ENCODE peak calls at places on chromosome 16, in seven cellular contexts. One of them, this sample, is unnamed. For H3K4me1, the result is how much of the 10 kb centered on the place peaks cover.

GRCh38 chr16:4517812-4518211 is 20.8 kb downstream of the CDIP1 start:
- DNase-seq in body of pancreas: peak
- DNase-seq in pancreas: no peak
- DNase-seq in testis: no peak
- DNase-seq in A549: peak
- DNase-seq in mesenchymal stem cell: peak
- DNase-seq in transverse colon: no peak
- DNase-seq in this sample: no peak

GRCh38 chr16:47499700-47500264 is 38.7 kb downstream of the PHKB start:
- DNase-seq in body of pancreas: no peak
- DNase-seq in pancreas: no peak
- DNase-seq in testis: no peak
- DNase-seq in A549: no peak
- DNase-seq in mesenchymal stem cell: no peak
- DNase-seq in transverse colon: no peak
- DNase-seq in this sample: peak

GRCh38 chr16:86270696-86271095 is 239.6 kb upstream of the FOXF1 start:
- DNase-seq in body of pancreas: no peak
- DNase-seq in pancreas: no peak
- DNase-seq in testis: no peak
- DNase-seq in A549: no peak
- DNase-seq in mesenchymal stem cell: peak
- DNase-seq in transverse colon: no peak
- DNase-seq in this sample: no peak

GRCh38 chr16:88677721-88678120 is 8.6 kb downstream of the SNAI3 start:
- DNase-seq in body of pancreas: no peak
- DNase-seq in pancreas: no peak
- DNase-seq in testis: no peak
- DNase-seq in A549: no peak
- DNase-seq in mesenchymal stem cell: no peak
- DNase-seq in transverse colon: no peak
- DNase-seq in this sample: no peak

GRCh38 chr16:26665166-26665939 is 401.4 kb upstream of the C16orf82 start:
- DNase-seq in body of pancreas: no peak
- DNase-seq in pancreas: no peak
- DNase-seq in testis: no peak
- DNase-seq in A549: no peak
- DNase-seq in mesenchymal stem cell: no peak
- DNase-seq in transverse colon: no peak
- DNase-seq in this sample: no peak

GRCh38 chr16:9148376-9149015 is 57.1 kb downstream of the HAPSTR1 start:
- DNase-seq in body of pancreas: no peak
- DNase-seq in pancreas: no peak
- DNase-seq in testis: no peak
- DNase-seq in A549: no peak
- DNase-seq in mesenchymal stem cell: no peak
- DNase-seq in transverse colon: no peak
- DNase-seq in this sample: no peak

GRCh38 chr16:583815-584591 is 5.9 kb upstream of the RAB40C start:
- DNase-seq in body of pancreas: peak
- DNase-seq in pancreas: peak
- DNase-seq in testis: no peak
- DNase-seq in A549: no peak
- DNase-seq in mesenchymal stem cell: no peak
- DNase-seq in transverse colon: no peak
- DNase-seq in this sample: no peak

GRCh38 chr16:46736695-46737094 is 11.4 kb downstream of the MYLK3 start:
- DNase-seq in body of pancreas: no peak
- DNase-seq in pancreas: no peak
- DNase-seq in testis: peak
- DNase-seq in A549: no peak
- DNase-seq in mesenchymal stem cell: peak
- DNase-seq in transverse colon: no peak
- DNase-seq in this sample: no peak

GRCh38 chr16:74052006-74052405 is 244.6 kb upstream of the PSMD7 start:
- DNase-seq in body of pancreas: no peak
- DNase-seq in pancreas: no peak
- DNase-seq in testis: no peak
- DNase-seq in A549: no peak
- DNase-seq in mesenchymal stem cell: no peak
- DNase-seq in transverse colon: no peak
- DNase-seq in this sample: no peak

GRCh38 chr16:14070877-14071575 is at the start of gene MRTFB:
- DNase-seq in body of pancreas: peak
- DNase-seq in pancreas: peak
- DNase-seq in testis: peak
- DNase-seq in A549: peak
- DNase-seq in mesenchymal stem cell: peak
- DNase-seq in transverse colon: peak
- DNase-seq in this sample: peak

GRCh38 chr16:89723279-89724250 is 2.2 kb downstream of the ZNF276 start:
- DNase-seq in body of pancreas: peak
- DNase-seq in pancreas: peak
- DNase-seq in testis: peak
- DNase-seq in A549: no peak
- DNase-seq in mesenchymal stem cell: no peak
- DNase-seq in transverse colon: peak
- DNase-seq in this sample: no peak

GRCh38 chr16:81431554-81432353 is 12.9 kb upstream of the CMIP start:
- DNase-seq in body of pancreas: no peak
- DNase-seq in pancreas: no peak
- DNase-seq in testis: peak
- DNase-seq in A549: no peak
- DNase-seq in mesenchymal stem cell: peak
- DNase-seq in transverse colon: no peak
- DNase-seq in this sample: no peak

GRCh38 chr16:15765880-15766279 is 90.9 kb downstream of the MYH11 start:
- DNase-seq in body of pancreas: peak
- DNase-seq in pancreas: peak
- DNase-seq in testis: peak
- DNase-seq in A549: peak
- DNase-seq in mesenchymal stem cell: peak
- DNase-seq in transverse colon: no peak
- DNase-seq in this sample: peak

GRCh38 chr16:86924537-86924936 is 346.2 kb downstream of the FOXL1 start:
- DNase-seq in body of pancreas: no peak
- DNase-seq in pancreas: no peak
- DNase-seq in testis: no peak
- DNase-seq in A549: no peak
- DNase-seq in mesenchymal stem cell: peak
- DNase-seq in transverse colon: no peak
- DNase-seq in this sample: no peak

GRCh38 chr16:12437761-12438440 is 365.8 kb downstream of the CPPED1 start:
- DNase-seq in body of pancreas: no peak
- DNase-seq in pancreas: no peak
- DNase-seq in testis: no peak
- DNase-seq in A549: no peak
- DNase-seq in mesenchymal stem cell: no peak
- DNase-seq in transverse colon: no peak
- DNase-seq in this sample: no peak

GRCh38 chr16:20899503-20900298 is 457 bp downstream of the DCUN1D3 start:
- DNase-seq in body of pancreas: no peak
- DNase-seq in pancreas: peak
- DNase-seq in testis: peak
- DNase-seq in A549: no peak
- DNase-seq in mesenchymal stem cell: no peak
- DNase-seq in transverse colon: no peak
- DNase-seq in this sample: peak

GRCh38 chr16:683396-684066 is 603 bp downstream of the JMJD8 start:
- DNase-seq in body of pancreas: no peak
- DNase-seq in pancreas: no peak
- DNase-seq in testis: no peak
- DNase-seq in A549: no peak
- DNase-seq in mesenchymal stem cell: no peak
- DNase-seq in transverse colon: no peak
- DNase-seq in this sample: no peak

GRCh38 chr16:82133798-82134197 is 36.2 kb downstream of the MPHOSPH6 start:
- DNase-seq in body of pancreas: no peak
- DNase-seq in pancreas: no peak
- DNase-seq in testis: no peak
- DNase-seq in A549: no peak
- DNase-seq in mesenchymal stem cell: no peak
- DNase-seq in transverse colon: no peak
- DNase-seq in this sample: no peak

GRCh38 chr16:49620158-49620867 is 235.6 kb downstream of the ZNF423 start:
- DNase-seq in body of pancreas: peak
- DNase-seq in pancreas: peak
- DNase-seq in testis: peak
- DNase-seq in A549: peak
- DNase-seq in mesenchymal stem cell: peak
- DNase-seq in transverse colon: peak
- DNase-seq in this sample: no peak

GRCh38 chr16:85833540-85833914 is 34.0 kb downstream of the COX4I1 start:
- DNase-seq in body of pancreas: no peak
- DNase-seq in pancreas: no peak
- DNase-seq in testis: no peak
- DNase-seq in A549: no peak
- DNase-seq in mesenchymal stem cell: no peak
- DNase-seq in transverse colon: no peak
- DNase-seq in this sample: no peak

GRCh38 chr16:22240023-22240697 is 34.1 kb downstream of the EEF2K start:
- DNase-seq in body of pancreas: no peak
- DNase-seq in pancreas: no peak
- DNase-seq in testis: no peak
- DNase-seq in A549: no peak
- DNase-seq in mesenchymal stem cell: no peak
- DNase-seq in transverse colon: no peak
- DNase-seq in this sample: no peak

DNA sequence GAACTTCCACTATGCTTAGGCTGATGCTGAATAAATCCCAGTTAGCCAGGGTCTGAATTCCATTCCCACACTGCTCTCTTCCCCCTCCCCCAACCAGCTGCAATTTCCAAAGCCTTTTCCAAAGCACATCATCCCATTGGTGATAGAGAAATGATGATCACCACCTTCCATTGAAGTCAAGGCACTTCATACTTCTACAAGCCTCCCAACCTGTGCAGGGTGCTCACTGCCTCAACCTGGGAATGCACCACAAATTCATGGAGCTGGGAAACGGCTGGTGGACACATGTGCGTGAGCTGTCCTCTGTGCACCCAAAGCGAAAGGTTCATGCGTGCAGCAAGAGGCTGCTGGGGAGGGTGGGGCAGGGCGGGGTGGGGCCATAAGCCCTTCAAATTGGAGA is 302.7 kb upstream of the IRX3 start:
- DNase-seq in body of pancreas: no peak
- DNase-seq in pancreas: no peak
- DNase-seq in testis: no peak
- DNase-seq in A549: no peak
- DNase-seq in mesenchymal stem cell: no peak
- DNase-seq in transverse colon: no peak
- DNase-seq in this sample: no peak
- H3K4me1 ChIP-seq in body of pancreas: under half
- H3K4me1 ChIP-seq in pancreas: under half
- H3K4me1 ChIP-seq in testis: under half
- H3K4me1 ChIP-seq in A549: under half
- H3K4me1 ChIP-seq in mesenchymal stem cell: under half
- H3K4me1 ChIP-seq in transverse colon: under half
- H3K4me1 ChIP-seq in this sample: under half

GRCh38 chr16:2472488-2472864 is 1.4 kb downstream of the NTN3 start:
- DNase-seq in body of pancreas: no peak
- DNase-seq in pancreas: no peak
- DNase-seq in testis: no peak
- DNase-seq in A549: no peak
- DNase-seq in mesenchymal stem cell: no peak
- DNase-seq in transverse colon: no peak
- DNase-seq in this sample: no peak
- H3K4me1 ChIP-seq in body of pancreas: half or more
- H3K4me1 ChIP-seq in pancreas: under half
- H3K4me1 ChIP-seq in testis: under half
- H3K4me1 ChIP-seq in A549: under half
- H3K4me1 ChIP-seq in mesenchymal stem cell: half or more
- H3K4me1 ChIP-seq in transverse colon: half or more
- H3K4me1 ChIP-seq in this sample: under half

GRCh38 chr16:67525176-67525860 is 3.3 kb upstream of the RIPOR1 start:
- DNase-seq in body of pancreas: no peak
- DNase-seq in pancreas: no peak
- DNase-seq in testis: no peak
- DNase-seq in A549: no peak
- DNase-seq in mesenchymal stem cell: no peak
- DNase-seq in transverse colon: no peak
- DNase-seq in this sample: peak

GRCh38 chr16:67529639-67530012 is 997 bp downstream of the RIPOR1 start:
- DNase-seq in body of pancreas: no peak
- DNase-seq in pancreas: no peak
- DNase-seq in testis: no peak
- DNase-seq in A549: no peak
- DNase-seq in mesenchymal stem cell: no peak
- DNase-seq in transverse colon: no peak
- DNase-seq in this sample: no peak

GRCh38 chr16:67528222-67528869 is at the start of gene RIPOR1:
- DNase-seq in body of pancreas: peak
- DNase-seq in pancreas: peak
- DNase-seq in testis: peak
- DNase-seq in A549: peak
- DNase-seq in mesenchymal stem cell: peak
- DNase-seq in transverse colon: peak
- DNase-seq in this sample: peak

GRCh38 chr16:67528870-67529638 is 425 bp downstream of the RIPOR1 start:
- DNase-seq in body of pancreas: peak
- DNase-seq in pancreas: peak
- DNase-seq in testis: no peak
- DNase-seq in A549: peak
- DNase-seq in mesenchymal stem cell: peak
- DNase-seq in transverse colon: peak
- DNase-seq in this sample: peak

GRCh38 chr16:67526149-67526732 is 2.4 kb upstream of the RIPOR1 start:
- DNase-seq in body of pancreas: no peak
- DNase-seq in pancreas: no peak
- DNase-seq in testis: no peak
- DNase-seq in A549: no peak
- DNase-seq in mesenchymal stem cell: no peak
- DNase-seq in transverse colon: no peak
- DNase-seq in this sample: peak
- H3K4me1 ChIP-seq in body of pancreas: under half
- H3K4me1 ChIP-seq in pancreas: under half
- H3K4me1 ChIP-seq in testis: under half
- H3K4me1 ChIP-seq in A549: half or more
- H3K4me1 ChIP-seq in mesenchymal stem cell: under half
- H3K4me1 ChIP-seq in transverse colon: under half
- H3K4me1 ChIP-seq in this sample: half or more

DNA sequence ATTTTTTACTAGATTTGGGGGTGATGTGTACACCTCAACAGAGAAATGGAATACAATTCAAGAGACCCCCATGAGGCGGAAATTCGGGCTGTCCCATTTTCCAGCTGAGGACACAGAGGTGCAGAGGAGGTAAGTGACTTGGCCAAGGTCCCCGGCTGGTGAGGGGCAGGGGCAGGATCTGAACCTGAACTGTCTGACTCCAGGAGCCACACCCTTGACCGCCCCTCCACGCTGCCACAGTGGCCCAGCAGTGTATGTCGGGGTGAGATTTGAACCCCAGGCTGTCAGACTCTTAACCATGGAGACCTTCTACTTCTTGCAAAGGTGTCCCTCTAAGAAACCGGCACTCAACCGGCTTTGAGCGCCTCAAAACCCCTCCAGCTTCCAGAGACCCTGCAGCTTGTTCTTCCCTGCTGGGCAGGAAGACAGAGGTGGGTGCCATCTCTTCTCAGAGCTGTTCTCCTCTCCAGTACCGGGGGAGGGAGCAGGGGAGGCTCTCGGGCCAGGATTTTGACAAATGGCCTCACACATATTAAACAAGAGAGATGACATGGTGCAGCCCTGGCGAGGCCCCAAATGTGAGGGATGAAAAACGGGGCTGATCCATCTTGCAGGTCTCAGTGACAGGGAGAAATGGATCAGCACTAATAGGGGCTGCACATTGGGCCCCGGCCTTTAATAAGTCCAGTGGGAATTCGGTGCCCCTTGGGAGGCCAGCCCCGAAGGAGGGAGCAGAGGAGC is 222.3 kb downstream of the GSG1L start:
- DNase-seq in body of pancreas: no peak
- DNase-seq in pancreas: no peak
- DNase-seq in testis: no peak
- DNase-seq in A549: no peak
- DNase-seq in mesenchymal stem cell: no peak
- DNase-seq in transverse colon: no peak
- DNase-seq in this sample: no peak
- H3K4me1 ChIP-seq in body of pancreas: under half
- H3K4me1 ChIP-seq in pancreas: under half
- H3K4me1 ChIP-seq in testis: under half
- H3K4me1 ChIP-seq in A549: under half
- H3K4me1 ChIP-seq in mesenchymal stem cell: under half
- H3K4me1 ChIP-seq in transverse colon: under half
- H3K4me1 ChIP-seq in this sample: under half

This sample was measured in Caco-2.